ENCODE peak calls at places on chromosome 11, in seven cellular contexts. O, E, I, N, Q, G and Y are unnamed samples.
A peak's percentile ranks its signal among the peaks of the same experiment; 100 is the strongest.

GRCh38 chr11:103338621-103339484 is 229.6 kb downstream of the DYNC2H1 start:
- DNase-seq in O (peak; percentile 44), E (no peak), I (peak; percentile 58), N (no peak), Q (no peak), G (no peak), Y (no peak)

GRCh38 chr11:75566763-75567279 is 4.8 kb downstream of the SERPINH1 start:
- DNase-seq in O (no peak), E (no peak), I (no peak), N (no peak), Q (no peak), G (peak; percentile 79), Y (no peak)

GRCh38 chr11:75673977-75674582 is 5.2 kb upstream of the MAP6 start:
- DNase-seq in O (no peak), E (peak; percentile 18), I (peak; percentile 61), N (no peak), Q (no peak), G (no peak), Y (no peak)

GRCh38 chr11:73156114-73156513 is 14.0 kb upstream of the FCHSD2 start:
- DNase-seq in O (no peak), E (no peak), I (no peak), N (peak; percentile 7), Q (no peak), G (no peak), Y (no peak)

GRCh38 chr11:106668147-106668546 is 350.1 kb downstream of the GUCY1A2 start:
- DNase-seq in O (no peak), E (no peak), I (peak; percentile 91), N (no peak), Q (no peak), G (no peak), Y (no peak)

GRCh38 chr11:30719420-30719819 is 133.3 kb upstream of the MPPED2 start:
- DNase-seq in O (no peak), E (no peak), I (no peak), N (no peak), Q (no peak), G (no peak), Y (no peak)

GRCh38 chr11:26777276-26777939 is 55.5 kb upstream of the SLC5A12 start:
- DNase-seq in O (no peak), E (no peak), I (no peak), N (no peak), Q (no peak), G (no peak), Y (no peak)

GRCh38 chr11:20489948-20490347 is 102.4 kb downstream of the PRMT3 start:
- DNase-seq in O (no peak), E (no peak), I (no peak), N (no peak), Q (no peak), G (no peak), Y (no peak)

GRCh38 chr11:45169310-45170072 is 23.1 kb downstream of the PRDM11 start:
- DNase-seq in O (no peak), E (no peak), I (peak; percentile 37), N (no peak), Q (no peak), G (no peak), Y (no peak)

GRCh38 chr11:83691387-83692088 is 405.4 kb upstream of the CCDC90B start:
- DNase-seq in O (no peak), E (no peak), I (peak; percentile 12), N (no peak), Q (peak; percentile 82), G (no peak), Y (no peak)

GRCh38 chr11:18264677-18265542 is 1.2 kb upstream of the SAA1 start:
- DNase-seq in O (no peak), E (no peak), I (no peak), N (no peak), Q (no peak), G (no peak), Y (no peak)

GRCh38 chr11:72069787-72070251 is 10.5 kb downstream of the NUMA1 start:
- DNase-seq in O (peak; percentile 29), E (no peak), I (peak; percentile 90), N (peak; percentile 92), Q (peak; percentile 20), G (no peak), Y (peak; percentile 88)

GRCh38 chr11:134939905-134940304 is 527.9 kb upstream of the B3GAT1 start:
- DNase-seq in O (peak; percentile 42), E (peak; percentile 42), I (no peak), N (no peak), Q (peak; percentile 52), G (no peak), Y (no peak)

DNA sequence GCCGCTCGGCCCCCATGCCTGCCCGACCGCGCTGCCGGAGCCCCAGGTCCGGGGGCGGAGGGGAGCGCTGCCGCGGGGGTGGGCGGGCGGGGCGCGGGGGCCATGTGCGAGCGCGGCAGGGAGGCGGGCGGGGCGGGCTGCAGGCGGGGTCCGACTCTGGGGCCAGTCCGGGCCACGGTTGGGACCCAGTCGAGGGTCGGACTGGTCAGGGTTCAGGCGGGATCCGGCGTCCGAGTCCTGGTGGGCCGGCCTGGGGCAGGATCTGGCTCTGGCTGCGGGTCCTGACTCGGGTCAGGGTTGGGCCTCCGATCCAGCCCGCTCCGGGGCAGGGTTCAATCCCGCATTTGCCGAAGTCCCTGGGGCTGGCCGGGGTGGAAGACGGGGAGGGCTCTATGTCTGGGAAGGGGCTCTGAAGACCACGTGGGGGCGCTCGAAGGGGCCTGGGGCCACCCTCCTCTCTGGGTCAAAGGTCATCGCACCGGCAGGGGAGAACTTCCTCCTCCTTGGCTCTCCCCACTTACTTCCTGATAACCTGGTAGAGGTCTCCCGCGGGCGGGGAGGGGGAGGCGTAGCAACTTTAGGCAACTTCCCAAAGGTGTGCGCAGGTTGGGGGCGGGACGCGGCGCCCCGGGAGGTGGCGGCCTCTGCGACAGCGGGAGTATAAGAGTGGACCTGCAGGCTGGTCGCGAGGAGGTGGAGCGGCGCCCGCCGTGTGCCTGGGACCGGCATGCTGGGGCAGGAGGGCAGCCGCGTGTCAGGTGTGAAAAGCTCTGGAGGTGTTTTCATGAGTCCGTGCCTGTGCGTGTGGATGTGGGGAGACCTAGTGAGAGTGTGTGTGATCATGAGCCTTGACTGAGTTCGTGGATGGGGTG is 603 bp downstream of the ESRRA start:
- DNase-seq in O (peak; percentile 82), E (peak; percentile 85), I (peak; percentile 20), N (peak; percentile 80), Q (peak; percentile 64), G (peak; percentile 94), Y (peak; percentile 42)
- H3K4me3 ChIP-seq in O (peak overlapping the region; percentile 87), E (peak overlapping the region; percentile 75), I (peak overlapping the region; percentile 71), N (peak overlapping the region; percentile 86), Q (peak overlapping the region; percentile 71), G (peak overlapping the region; percentile 84), Y (peak overlapping the region; percentile 92)

GRCh38 chr11:121473064-121473777 is 20.5 kb upstream of the SORL1-AS1 start:
- DNase-seq in O (no peak), E (no peak), I (peak; percentile 88), N (no peak), Q (no peak), G (no peak), Y (no peak)
- H3K36me3 ChIP-seq in O (no peaks in the 10 kb centered on the region), E (peaks cover 48% of the 10 kb centered on the region), I (no peaks in the 10 kb centered on the region), N (no peaks in the 10 kb centered on the region), Q (no peaks in the 10 kb centered on the region), G (no peaks in the 10 kb centered on the region), Y (no peaks in the 10 kb centered on the region)

GRCh38 chr11:11987503-11988022 is 20.9 kb downstream of the DKK3 start:
- DNase-seq in O (no peak), E (no peak), I (peak; percentile 89), N (no peak), Q (no peak), G (no peak), Y (no peak)

GRCh38 chr11:11988099-11988651 is 20.3 kb downstream of the DKK3 start:
- DNase-seq in O (no peak), E (no peak), I (peak; percentile 86), N (no peak), Q (no peak), G (no peak), Y (no peak)

GRCh38 chr11:11985016-11985715 is 23.3 kb downstream of the DKK3 start:
- DNase-seq in O (no peak), E (no peak), I (peak; percentile 90), N (no peak), Q (no peak), G (no peak), Y (no peak)

GRCh38 chr11:11984563-11984962 is 23.9 kb downstream of the DKK3 start:
- DNase-seq in O (no peak), E (no peak), I (no peak), N (no peak), Q (no peak), G (no peak), Y (no peak)

GRCh38 chr11:11985954-11986949 is 22.2 kb downstream of the DKK3 start:
- DNase-seq in O (no peak), E (no peak), I (no peak), N (no peak), Q (no peak), G (no peak), Y (no peak)
- H3K4me1 ChIP-seq in O (no peaks in the 10 kb centered on the region), E (no peaks in the 10 kb centered on the region), I (peaks cover 68% of the 10 kb centered on the region), N (peaks cover 68% of the 10 kb centered on the region), Q (peaks cover 30% of the 10 kb centered on the region), G (peaks cover 7% of the 10 kb centered on the region), Y (no peaks in the 10 kb centered on the region)

DNA sequence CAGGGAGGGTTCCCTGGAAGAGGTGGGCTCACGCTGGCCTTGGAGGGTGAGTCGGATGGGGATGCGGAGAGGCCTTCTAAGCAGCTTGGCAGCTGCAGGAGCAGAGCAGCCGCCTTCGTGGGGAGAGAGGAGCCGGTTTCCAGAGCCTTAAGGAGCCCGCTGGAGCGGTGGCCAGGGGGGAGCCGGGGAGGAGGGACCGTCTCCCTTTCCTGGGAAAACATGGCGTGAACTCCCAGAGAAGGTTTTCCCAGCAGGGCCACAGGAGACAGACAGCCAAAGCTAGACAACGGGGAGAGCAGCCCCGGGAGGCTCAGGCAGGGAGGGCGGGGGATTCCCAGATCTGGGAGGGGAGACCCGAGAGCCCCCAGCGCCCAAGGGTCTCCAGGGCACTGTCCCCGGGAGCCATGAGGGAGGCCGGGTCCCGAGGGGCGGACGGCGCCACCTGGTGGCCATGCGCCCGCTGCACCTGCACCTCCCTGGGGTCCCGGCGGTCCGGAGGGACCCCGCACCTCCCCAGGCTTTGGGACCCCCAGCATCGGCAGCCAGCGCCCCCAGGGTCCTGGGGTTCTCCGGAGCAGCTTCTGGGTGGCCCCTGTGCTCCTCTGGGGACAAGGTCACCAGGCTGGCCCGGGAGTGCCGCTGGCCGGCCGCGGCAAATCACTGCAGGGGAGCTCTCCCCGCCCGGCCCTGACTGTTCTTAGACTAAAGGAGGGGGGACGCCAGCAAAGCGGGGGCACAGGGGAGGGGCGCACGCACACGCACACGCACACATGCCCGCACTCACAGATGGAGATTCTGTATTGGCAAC is 2.4 kb upstream of the SYT8 start:
- DNase-seq in O (peak; percentile 80), E (peak; percentile 67), I (peak; percentile 14), N (no peak), Q (peak; percentile 73), G (peak; percentile 95), Y (no peak)
- H3K4me3 ChIP-seq in O (peak overlapping the region; percentile 41), E (no peak overlapping the region), I (no peak overlapping the region), N (peak overlapping the region; percentile 36), Q (no peak overlapping the region), G (peak overlapping the region; percentile 21), Y (peak overlapping the region; percentile 9)